ENCODE peak calls at places on chromosomes 16 and 17, in eight cellular contexts. Z, C, E, T, I, J, X and N are unnamed samples.
A peak's percentile ranks its signal among the peaks of the same experiment; 100 is the strongest.

GRCh38 chr16:3362931-3363330 is 7.2 kb downstream of the OR2C1 start:
- DNase-seq in I (no peak), E (no peak), T (no peak), X (no peak), C (no peak), J (no peak), Z (no peak), N (no peak)

GRCh38 chr17:8226536-8227237 is 16.3 kb upstream of the AURKB start:
- DNase-seq in J (peak; percentile 3), I (peak; percentile 78), C (peak; percentile 90), Z (peak; percentile 93), E (peak; percentile 79), T (peak; percentile 97), X (peak; percentile 53), N (peak; percentile 97)

GRCh38 chr16:24748242-24748641 is 18.8 kb downstream of the TNRC6A start:
- DNase-seq in X (no peak), J (peak; percentile 80), I (peak; percentile 15), E (peak; percentile 35), T (peak; percentile 91), C (peak; percentile 77), Z (peak; percentile 90), N (no peak)

GRCh38 chr16:63690961-63691360 is 1430.9 kb downstream of the CDH11 start:
- DNase-seq in Z (no peak), X (no peak), C (no peak), T (no peak), E (no peak), J (no peak), I (no peak), N (no peak)

GRCh38 chr17:2086306-2086705 is 31.4 kb downstream of the HIC1 start:
- DNase-seq in J (no peak), I (no peak), Z (no peak), E (no peak), X (no peak), C (no peak), T (no peak), N (no peak)

GRCh38 chr17:50858486-50859225 is 7.5 kb downstream of the TOB1 start:
- DNase-seq in J (no peak), I (no peak), C (no peak), T (no peak), E (no peak), X (no peak), Z (no peak), N (no peak)

GRCh38 chr16:22073350-22073749 is 19.0 kb upstream of the VWA3A start:
- DNase-seq in C (no peak), X (no peak), J (no peak), I (no peak), Z (peak; percentile 12), T (no peak), E (no peak), N (no peak)

GRCh38 chr17:17859909-17860760 is 23.3 kb upstream of the SREBF1 start:
- DNase-seq in J (peak; percentile 78), I (peak; percentile 76), C (peak; percentile 82), E (peak; percentile 97), T (peak; percentile 68), X (peak; percentile 75), Z (peak; percentile 66), N (peak; percentile 93)

GRCh38 chr17:83084214-83084613 is 4.8 kb downstream of the METRNL start:
- DNase-seq in J (no peak), T (no peak), I (no peak), C (no peak), E (no peak), Z (no peak), X (no peak), N (no peak)

GRCh38 chr17:56173958-56174357 is 20.7 kb downstream of the ANKFN1 start:
- DNase-seq in I (no peak), X (no peak), E (no peak), Z (no peak), C (no peak), J (no peak), T (peak; percentile 3), N (peak; percentile 60)

GRCh38 chr17:39663340-39663687 is 1.8 kb upstream of the TCAP start:
- DNase-seq in T (no peak), C (no peak), J (no peak), I (no peak), Z (no peak), E (no peak), X (peak; percentile 46), N (no peak)

GRCh38 chr16:27444015-27444414 is 42.0 kb downstream of the IL21R start:
- DNase-seq in X (no peak), E (no peak), Z (peak; percentile 71), T (peak; percentile 13), I (no peak), J (no peak), C (no peak), N (peak; percentile 8)

GRCh38 chr16:88938119-88938932 is 38.7 kb downstream of the CBFA2T3 start:
- DNase-seq in Z (no peak), C (no peak), T (no peak), J (no peak), I (no peak), E (no peak), X (no peak), N (no peak)

GRCh38 chr17:62139141-62139540 is 74.1 kb upstream of the MED13 start:
- DNase-seq in T (no peak), Z (no peak), I (no peak), J (no peak), X (no peak), E (no peak), C (no peak), N (no peak)

GRCh38 chr17:62130739-62131138 is 65.7 kb upstream of the MED13 start:
- DNase-seq in I (no peak), T (no peak), J (no peak), X (no peak), E (no peak), Z (no peak), C (no peak), N (no peak)

GRCh38 chr17:62140376-62140775 is 75.3 kb upstream of the MED13 start:
- DNase-seq in Z (no peak), E (no peak), T (no peak), J (no peak), C (no peak), X (no peak), I (no peak), N (no peak)

GRCh38 chr17:62134397-62134796 is 69.3 kb upstream of the MED13 start:
- DNase-seq in T (peak; percentile 19), Z (no peak), C (no peak), J (no peak), X (no peak), I (no peak), E (no peak), N (no peak)

GRCh38 chr17:62135742-62136141 is 70.7 kb upstream of the MED13 start:
- DNase-seq in E (no peak), I (no peak), T (no peak), X (no peak), Z (no peak), J (no peak), C (no peak), N (no peak)
- H3K4me1 ChIP-seq in E (peaks cover 22% of the 10 kb centered on the region), I (no peaks in the 10 kb centered on the region), T (no peaks in the 10 kb centered on the region), X (no peaks in the 10 kb centered on the region), Z (no peaks in the 10 kb centered on the region), J (no peaks in the 10 kb centered on the region), C (no peaks in the 10 kb centered on the region), N (no peaks in the 10 kb centered on the region)

DNA sequence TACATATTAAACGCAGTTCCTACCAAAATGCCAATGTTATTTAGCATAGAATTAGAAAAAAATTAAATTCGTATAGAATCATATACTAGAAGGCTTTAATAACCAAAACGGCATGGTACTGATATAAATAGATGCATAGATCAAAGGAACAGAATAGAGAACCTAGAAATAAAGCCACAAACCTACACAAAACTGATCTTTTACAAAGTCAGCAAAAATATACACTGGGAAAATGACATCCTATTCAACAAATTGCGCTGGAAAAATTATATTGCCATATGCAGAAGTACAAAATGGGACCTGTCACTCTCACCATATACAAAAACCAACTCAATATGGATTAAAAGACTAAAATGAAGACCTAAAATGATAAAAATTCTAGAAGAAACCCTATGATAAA is 1882.6 kb downstream of the TP53TG3F start:
- DNase-seq in Z (no peak), E (no peak), X (no peak), C (no peak), I (no peak), T (no peak), J (no peak), N (no peak)
- H3K9me3 ChIP-seq in Z (peaks cover 3% of the 10 kb centered on the region), E (peaks cover 2% of the 10 kb centered on the region), X (no peaks in the 10 kb centered on the region), C (no peaks in the 10 kb centered on the region), I (no peaks in the 10 kb centered on the region), T (peaks cover 48% of the 10 kb centered on the region), J (peaks cover 3% of the 10 kb centered on the region), N (peaks cover 70% of the 10 kb centered on the region)

DNA sequence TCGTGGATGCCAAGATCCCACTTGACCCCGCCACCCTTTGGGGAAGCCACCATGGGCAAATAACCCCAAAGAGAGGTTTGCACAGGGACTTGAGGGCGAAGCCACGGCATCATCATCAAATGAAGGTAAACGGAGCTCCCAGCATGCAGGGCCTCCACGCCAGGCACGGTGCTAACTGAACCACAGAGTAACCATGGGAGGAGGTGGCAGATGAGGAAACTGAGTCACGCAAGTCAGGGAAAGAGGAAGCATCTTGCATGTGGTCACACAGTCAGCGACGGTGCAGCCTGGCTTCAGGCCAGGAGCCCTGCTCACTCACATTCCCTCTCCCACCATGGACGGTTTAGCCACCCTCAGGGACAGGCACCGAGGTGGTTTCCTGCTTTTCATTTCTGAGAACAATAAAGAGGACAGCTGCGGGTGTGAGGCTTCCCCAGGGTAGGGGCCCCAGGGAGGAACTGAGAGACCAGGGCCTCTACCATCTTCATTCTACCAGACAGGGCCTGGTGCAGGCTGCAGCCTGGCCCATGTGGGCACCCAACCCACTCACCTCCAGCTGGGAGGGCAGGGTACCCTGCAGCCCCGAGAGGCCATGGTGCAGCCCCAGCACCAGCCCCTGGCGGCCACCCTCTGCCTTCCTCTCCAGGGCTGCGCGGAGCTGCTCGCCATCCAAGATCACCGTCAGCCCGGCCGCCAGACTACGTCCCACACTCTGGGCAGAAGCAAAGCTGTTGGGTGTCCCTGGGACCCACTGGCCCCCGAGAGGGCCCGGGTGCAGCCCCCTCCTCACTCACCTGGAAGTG is 78.3 kb downstream of the RMI2 start:
- DNase-seq in Z (no peak), C (no peak), X (no peak), J (no peak), T (no peak), E (no peak), I (no peak), N (no peak)
- H3K4me3 ChIP-seq in Z (no peak overlapping the region), C (no peak overlapping the region), X (no peak overlapping the region), J (no peak overlapping the region), T (no peak overlapping the region), E (no peak overlapping the region), I (no peak overlapping the region), N (no peak overlapping the region)

GRCh38 chr16:71479420-71479819 is 9.7 kb downstream of the ZNF19 start:
- DNase-seq in I (peak; percentile 32), C (no peak), T (peak; percentile 41), J (peak; percentile 30), X (peak; percentile 29), Z (peak; percentile 66), E (no peak), N (peak; percentile 71)
- H3K4me1 ChIP-seq in I (no peaks in the 10 kb centered on the region), C (peaks cover 5% of the 10 kb centered on the region), T (peaks cover 2% of the 10 kb centered on the region), J (peaks cover 17% of the 10 kb centered on the region), X (peaks cover 2% of the 10 kb centered on the region), Z (no peaks in the 10 kb centered on the region), E (peaks cover 3% of the 10 kb centered on the region), N (no peaks in the 10 kb centered on the region)